ENCODE peak calls at places on chromosome 3, in nine cellular contexts. One of them, this sample, is unnamed.

GRCh38 chr3:58560771-58561311 is 16.4 kb downstream of the FAM107A start:
- DNase-seq in right lobe of liver: no peak
- DNase-seq in neural progenitor cell: peak; percentile 88
- DNase-seq in stimulated activated naive B cell treated with anti-CD40 and anti-IgM and Interleukin-4, amounts not matched to agents 10 μg/mL and 1 μg/mL and 100 μg/mL, for 72 hours: no peak
- DNase-seq in fibroblast of mammary gland: peak; percentile 80
- DNase-seq in cardiac muscle cell: peak; percentile 96
- DNase-seq in T-cell: no peak
- DNase-seq in T-helper 9 cell: no peak
- DNase-seq in EL: peak; percentile 98
- DNase-seq in this sample: no peak

GRCh38 chr3:165837058-165837525 is at the start of gene BCHE:
- DNase-seq in right lobe of liver: peak; percentile 36
- DNase-seq in fibroblast of mammary gland: peak; percentile 76
- DNase-seq in neural progenitor cell: peak; percentile 50
- DNase-seq in EL: no peak
- DNase-seq in stimulated activated naive B cell treated with anti-CD40 and anti-IgM and Interleukin-4, amounts not matched to agents 10 μg/mL and 1 μg/mL and 100 μg/mL, for 72 hours: no peak
- DNase-seq in cardiac muscle cell: peak; percentile 75
- DNase-seq in T-helper 9 cell: no peak
- DNase-seq in T-cell: no peak
- DNase-seq in this sample: no peak

GRCh38 chr3:24052446-24052845 is 107.4 kb downstream of the NR1D2 start:
- DNase-seq in T-helper 9 cell: no peak
- DNase-seq in right lobe of liver: no peak
- DNase-seq in neural progenitor cell: no peak
- DNase-seq in T-cell: no peak
- DNase-seq in cardiac muscle cell: no peak
- DNase-seq in stimulated activated naive B cell treated with anti-CD40 and anti-IgM and Interleukin-4, amounts not matched to agents 10 μg/mL and 1 μg/mL and 100 μg/mL, for 72 hours: no peak
- DNase-seq in EL: no peak
- DNase-seq in fibroblast of mammary gland: no peak
- DNase-seq in this sample: no peak

GRCh38 chr3:16026753-16027152 is 147.7 kb upstream of the GALNT15 start:
- DNase-seq in T-cell: no peak
- DNase-seq in neural progenitor cell: no peak
- DNase-seq in cardiac muscle cell: peak; percentile 3
- DNase-seq in stimulated activated naive B cell treated with anti-CD40 and anti-IgM and Interleukin-4, amounts not matched to agents 10 μg/mL and 1 μg/mL and 100 μg/mL, for 72 hours: no peak
- DNase-seq in T-helper 9 cell: no peak
- DNase-seq in right lobe of liver: no peak
- DNase-seq in fibroblast of mammary gland: peak; percentile 15
- DNase-seq in EL: no peak
- DNase-seq in this sample: no peak

GRCh38 chr3:186287723-186288122 is 74.3 kb downstream of the DGKG start:
- DNase-seq in fibroblast of mammary gland: peak; percentile 94
- DNase-seq in T-helper 9 cell: no peak
- DNase-seq in T-cell: no peak
- DNase-seq in EL: peak; percentile 83
- DNase-seq in neural progenitor cell: no peak
- DNase-seq in cardiac muscle cell: peak; percentile 85
- DNase-seq in right lobe of liver: no peak
- DNase-seq in stimulated activated naive B cell treated with anti-CD40 and anti-IgM and Interleukin-4, amounts not matched to agents 10 μg/mL and 1 μg/mL and 100 μg/mL, for 72 hours: no peak
- DNase-seq in this sample: no peak

GRCh38 chr3:2635511-2635910 is 474.7 kb downstream of the IL5RA start:
- DNase-seq in fibroblast of mammary gland: no peak
- DNase-seq in T-helper 9 cell: no peak
- DNase-seq in right lobe of liver: no peak
- DNase-seq in neural progenitor cell: no peak
- DNase-seq in cardiac muscle cell: no peak
- DNase-seq in stimulated activated naive B cell treated with anti-CD40 and anti-IgM and Interleukin-4, amounts not matched to agents 10 μg/mL and 1 μg/mL and 100 μg/mL, for 72 hours: no peak
- DNase-seq in EL: no peak
- DNase-seq in T-cell: no peak
- DNase-seq in this sample: no peak

GRCh38 chr3:46990573-46991374 is 11.3 kb downstream of the NBEAL2 start:
- DNase-seq in T-cell: no peak
- DNase-seq in EL: no peak
- DNase-seq in fibroblast of mammary gland: no peak
- DNase-seq in neural progenitor cell: no peak
- DNase-seq in right lobe of liver: no peak
- DNase-seq in stimulated activated naive B cell treated with anti-CD40 and anti-IgM and Interleukin-4, amounts not matched to agents 10 μg/mL and 1 μg/mL and 100 μg/mL, for 72 hours: peak; percentile 59
- DNase-seq in T-helper 9 cell: no peak
- DNase-seq in cardiac muscle cell: no peak
- DNase-seq in this sample: peak; percentile 87

GRCh38 chr3:45555666-45556065 is 38.9 kb upstream of the LIMD1 start:
- DNase-seq in fibroblast of mammary gland: no peak
- DNase-seq in T-helper 9 cell: no peak
- DNase-seq in neural progenitor cell: no peak
- DNase-seq in stimulated activated naive B cell treated with anti-CD40 and anti-IgM and Interleukin-4, amounts not matched to agents 10 μg/mL and 1 μg/mL and 100 μg/mL, for 72 hours: no peak
- DNase-seq in right lobe of liver: no peak
- DNase-seq in T-cell: no peak
- DNase-seq in cardiac muscle cell: no peak
- DNase-seq in EL: no peak
- DNase-seq in this sample: no peak